ENCODE peak calls at places on chromosomes 1 and 21, in ten cellular contexts. R is activated CD8-positive, alpha-beta memory T cell treated with anti-CD3 and anti-CD28 coated beads for 24 hours; L is astrocyte of the hippocampus; J is nephron progenitor cell; K is activated naive CD4-positive, alpha-beta T cell treated with Interleukin-2 at 50 U/mL for 16 hours; D is EH; V is neural crest cell; F is NCI-H748 treated with DMSO at 0.1 percent for 48 hours; U is astrocyte; N is cardiac muscle cell. Y is an unnamed sample.

GRCh38 chr1:248631354-248632041 is 3.4 kb downstream of the OR2T11 start:
- DNase-seq in D (no peak), F (no peak), K (no peak), V (no peak), J (no peak), U (no peak), R (no peak), N (no peak), L (no peak), Y (no peak)

GRCh38 chr1:179175011-179175934 is 54.2 kb downstream of the ABL2 start:
- DNase-seq in U (peak; percentile 79), L (peak; percentile 67), K (no peak), R (no peak), V (peak; percentile 5), N (peak; percentile 57), D (peak; percentile 93), F (no peak), J (no peak), Y (no peak)

GRCh38 chr1:109573785-109574184 is 25.4 kb downstream of the GNAI3 start:
- DNase-seq in N (no peak), F (no peak), U (no peak), R (no peak), D (no peak), K (no peak), L (no peak), V (no peak), J (no peak), Y (no peak)

GRCh38 chr1:117794073-117794472 is 135.3 kb downstream of the GDAP2 start:
- DNase-seq in R (no peak), U (no peak), K (no peak), V (no peak), J (no peak), D (peak; percentile 82), N (peak; percentile 68), F (no peak), L (no peak), Y (no peak)

GRCh38 chr1:12518956-12519707 is 98.9 kb downstream of the DHRS3 start:
- DNase-seq in K (peak; percentile 47), R (peak; percentile 80), D (peak; percentile 81), J (peak; percentile 39), F (no peak), U (peak; percentile 48), V (no peak), L (peak; percentile 53), N (peak; percentile 87), Y (peak; percentile 72)

GRCh38 chr1:235127774-235128452 is 724 bp downstream of the TOMM20 start:
- DNase-seq in J (no peak), D (peak; percentile 25), U (no peak), R (peak; percentile 68), L (peak; percentile 27), F (no peak), N (peak; percentile 16), K (peak; percentile 29), V (no peak), Y (no peak)

GRCh38 chr1:54490361-54491248 is 57.4 kb upstream of the ACOT11 start:
- DNase-seq in F (no peak), U (no peak), L (peak; percentile 30), R (no peak), J (peak; percentile 71), V (peak; percentile 30), D (no peak), K (no peak), N (peak; percentile 45), Y (peak; percentile 96)

GRCh38 chr1:99554727-99555126 is 91.2 kb upstream of the PALMD start:
- DNase-seq in N (no peak), U (no peak), F (no peak), K (no peak), R (no peak), D (no peak), V (no peak), L (no peak), J (no peak), Y (no peak)

GRCh38 chr1:115056395-115056798 is 26.8 kb downstream of the TSHB start:
- DNase-seq in N (peak; percentile 77), V (no peak), K (no peak), J (peak; percentile 70), R (no peak), D (peak; percentile 94), U (peak; percentile 84), F (no peak), L (peak; percentile 89), Y (peak; percentile 49)

GRCh38 chr21:29604096-29604495 is 305.4 kb downstream of the BACH1 start:
- DNase-seq in U (no peak), R (no peak), N (no peak), L (no peak), D (no peak), K (no peak), V (no peak), F (no peak), J (no peak), Y (no peak)

GRCh38 chr1:5983361-5984103 is 8.7 kb downstream of the NPHP4 start:
- DNase-seq in J (no peak), K (no peak), U (peak; percentile 74), F (no peak), R (no peak), V (no peak), D (peak; percentile 77), L (peak; percentile 26), N (peak; percentile 49), Y (no peak)

Y was measured in H7.